ENCODE peak calls at places on chromosomes 2 and 18, in six cellular contexts. F is IMR-90, O is trophoblast cell, T is mesendoderm, R is H1, M is neuronal stem cell. Q is an unnamed sample.

GRCh38 chr2:128615571-128615970 is 296.9 kb upstream of the HS6ST1 start:
- DNase-seq in F (no peak), O (no peak), T (no peak), R (no peak), M (no peak), Q (no peak)

GRCh38 chr2:188378551-188378950 is 86.9 kb downstream of the GULP1 start:
- DNase-seq in F (peak; percentile 16), O (no peak), T (no peak), R (no peak), M (no peak), Q (no peak)

GRCh38 chr2:173991857-173992588 is 26.9 kb upstream of the SP3 start:
- DNase-seq in F (peak; percentile 25), O (peak; percentile 86), T (no peak), R (no peak), M (no peak), Q (no peak)

GRCh38 chr2:145800201-145801091 is 1280.5 kb upstream of the ZEB2 start:
- DNase-seq in F (no peak), O (no peak), T (no peak), R (no peak), M (no peak), Q (no peak)

GRCh38 chr2:241018051-241018891 is 19.9 kb downstream of the SNED1 start:
- DNase-seq in F (peak; percentile 15), O (no peak), T (no peak), R (peak; percentile 36), M (no peak), Q (no peak)

GRCh38 chr2:157825885-157826284 is 50.2 kb downstream of the ACVR1 start:
- DNase-seq in F (peak; percentile 54), O (peak; percentile 98), T (no peak), R (no peak), M (no peak), Q (peak; percentile 66)

GRCh38 chr2:117940436-117940835 is 73.4 kb downstream of the CCDC93 start:
- DNase-seq in F (no peak), O (no peak), T (no peak), R (no peak), M (no peak), Q (no peak)

GRCh38 chr2:237509905-237510304 is 22.9 kb downstream of the MLPH start:
- DNase-seq in F (no peak), O (no peak), T (no peak), R (no peak), M (no peak), Q (no peak)

GRCh38 chr2:222842517-222843174 is 18.2 kb upstream of the ACSL3 start:
- DNase-seq in F (peak; percentile 74), O (peak; percentile 7), T (no peak), R (no peak), M (no peak), Q (peak; percentile 33)

GRCh38 chr18:4096501-4096900 is 358.6 kb downstream of the DLGAP1 start:
- DNase-seq in F (peak; percentile 26), O (no peak), T (no peak), R (no peak), M (no peak), Q (peak; percentile 19)

GRCh38 chr2:1717129-1717528 is 27.2 kb downstream of the PXDN start:
- DNase-seq in F (no peak), O (no peak), T (peak; percentile 53), R (no peak), M (no peak), Q (no peak)

GRCh38 chr2:9800639-9800974 is 42.7 kb upstream of the TAF1B start:
- DNase-seq in F (no peak), O (peak; percentile 42), T (no peak), R (no peak), M (no peak), Q (peak; percentile 16)

GRCh38 chr2:191661099-191661681 is 16.7 kb upstream of the NABP1 start:
- DNase-seq in F (no peak), O (peak; percentile 54), T (no peak), R (no peak), M (no peak), Q (no peak)

GRCh38 chr2:1940660-1941059 is 196.3 kb upstream of the PXDN start:
- DNase-seq in F (no peak), O (no peak), T (no peak), R (no peak), M (no peak), Q (no peak)

GRCh38 chr18:35707674-35708073 is 126.1 kb downstream of the GALNT1 start:
- DNase-seq in F (no peak), O (no peak), T (no peak), R (no peak), M (no peak), Q (no peak)

GRCh38 chr18:35697869-35698268 is 116.3 kb downstream of the GALNT1 start:
- DNase-seq in F (no peak), O (no peak), T (no peak), R (no peak), M (no peak), Q (peak; percentile 22)

GRCh38 chr18:35705988-35706387 is 124.4 kb downstream of the GALNT1 start:
- DNase-seq in F (no peak), O (no peak), T (no peak), R (no peak), M (no peak), Q (no peak)

GRCh38 chr18:35707247-35707646 is 125.7 kb downstream of the GALNT1 start:
- DNase-seq in F (no peak), O (no peak), T (no peak), R (no peak), M (no peak), Q (no peak)

GRCh38 chr18:35703043-35703688 is 121.6 kb downstream of the GALNT1 start:
- DNase-seq in F (peak; percentile 48), O (no peak), T (no peak), R (no peak), M (no peak), Q (peak; percentile 17)
- H3K36me3 ChIP-seq in F (peaks cover 7% of the 10 kb centered on the region), O (peaks cover 13% of the 10 kb centered on the region), T (no peaks in the 10 kb centered on the region), R (no peaks in the 10 kb centered on the region), M (peaks cover 66% of the 10 kb centered on the region), Q (peaks cover 9% of the 10 kb centered on the region)

GRCh38 chr2:122363885-122364284 is 608.4 kb downstream of the TSN start:
- DNase-seq in F (no peak), O (no peak), T (peak; percentile 3), R (no peak), M (no peak), Q (no peak)
- H4K8ac ChIP-seq in F (no peak overlapping the region), O (no peak overlapping the region), T (no peak overlapping the region), R (no peak overlapping the region), M (no peak overlapping the region), Q (no peak overlapping the region)

GRCh38 chr2:86066915-86067314 is 38.8 kb downstream of the POLR1A start:
- DNase-seq in F (no peak), O (no peak), T (no peak), R (no peak), M (no peak), Q (no peak)

GRCh38 chr2:86064006-86064405 is 41.7 kb downstream of the POLR1A start:
- DNase-seq in F (peak; percentile 47), O (peak; percentile 54), T (no peak), R (no peak), M (no peak), Q (peak; percentile 64)

GRCh38 chr2:86065512-86065911 is 40.2 kb downstream of the POLR1A start:
- DNase-seq in F (no peak), O (no peak), T (no peak), R (no peak), M (no peak), Q (no peak)

GRCh38 chr2:86066007-86066578 is 39.6 kb downstream of the POLR1A start:
- DNase-seq in F (no peak), O (no peak), T (no peak), R (no peak), M (no peak), Q (no peak)

DNA sequence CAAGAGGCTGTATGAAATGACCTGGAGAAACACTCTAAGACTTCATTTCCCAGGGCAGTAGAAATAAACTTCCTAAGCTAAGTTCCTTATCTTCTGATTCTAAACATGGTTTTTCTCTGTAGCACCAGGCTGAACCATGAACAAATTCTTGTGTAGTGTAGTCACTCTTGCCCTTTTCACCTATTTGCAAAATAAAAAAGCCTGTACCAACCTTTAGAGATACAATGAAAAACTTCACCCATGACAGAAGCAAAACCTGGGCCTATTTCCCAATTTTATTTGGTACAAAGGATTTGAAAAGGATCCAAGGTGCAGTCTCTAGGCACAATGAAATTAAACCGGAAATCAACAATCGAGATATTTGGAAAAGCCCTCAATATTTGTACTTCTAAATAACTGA is 43.6 kb downstream of the POLR1A start:
- DNase-seq in F (peak; percentile 80), O (peak; percentile 35), T (no peak), R (no peak), M (no peak), Q (peak; percentile 76)
- H3K36me3 ChIP-seq in F (peaks cover 9% of the 10 kb centered on the region), O (peaks cover 10% of the 10 kb centered on the region), T (peaks cover 6% of the 10 kb centered on the region), R (peaks cover 44% of the 10 kb centered on the region), M (peaks cover 96% of the 10 kb centered on the region), Q (peaks cover 48% of the 10 kb centered on the region)

DNA sequence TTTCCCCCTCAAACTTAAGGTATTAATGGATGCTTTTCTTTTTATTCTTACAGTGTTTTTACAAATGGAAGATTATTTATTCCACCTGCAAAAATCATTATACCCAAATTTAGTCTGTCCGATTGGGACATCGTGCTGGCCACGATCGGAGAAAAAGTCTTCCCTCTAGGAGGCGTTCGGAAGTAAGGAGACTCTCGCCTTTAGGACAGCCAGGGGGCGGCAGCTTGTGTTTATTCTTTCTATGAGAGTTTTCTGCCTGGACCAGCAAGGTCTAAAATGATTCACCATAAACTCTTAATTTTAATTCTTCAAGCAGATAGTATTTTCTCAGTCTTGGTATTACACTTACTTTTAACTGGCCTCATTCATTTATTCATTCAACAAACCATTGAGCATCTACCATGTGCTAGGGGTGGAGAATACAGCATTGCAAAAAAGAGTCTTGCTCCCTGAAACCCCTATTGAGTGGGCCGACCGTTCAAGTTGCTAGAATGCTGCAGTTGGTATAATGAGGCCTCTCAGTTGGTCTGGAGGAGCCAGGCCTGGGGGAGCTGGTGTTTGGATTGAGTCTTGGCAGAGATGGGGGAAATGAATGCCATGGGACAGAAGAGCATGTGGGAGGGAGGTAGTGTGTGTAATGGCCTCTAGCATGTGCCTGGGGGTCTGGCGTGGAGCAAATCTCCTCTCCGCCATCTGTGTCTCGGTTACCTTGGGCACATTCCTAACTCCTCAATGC is 38.7 kb downstream of the DCDC2C start:
- DNase-seq in F (no peak), O (no peak), T (peak; percentile 28), R (no peak), M (no peak), Q (no peak)
- H4K8ac ChIP-seq in F (no peak overlapping the region), O (no peak overlapping the region), T (no peak overlapping the region), R (no peak overlapping the region), M (no peak overlapping the region), Q (no peak overlapping the region)

GRCh38 chr2:32522770-32523169 is 105.1 kb upstream of the TTC27 start:
- DNase-seq in F (peak; percentile 12), O (no peak), T (peak; percentile 58), R (no peak), M (no peak), Q (no peak)
- H3K36me3 ChIP-seq in F (peaks cover 38% of the 10 kb centered on the region), O (peaks cover 18% of the 10 kb centered on the region), T (no peaks in the 10 kb centered on the region), R (peaks cover 37% of the 10 kb centered on the region), M (peaks cover 94% of the 10 kb centered on the region), Q (peaks cover 14% of the 10 kb centered on the region)

Q was measured in mesenchymal stem cell.